ENCODE peak calls at places on chromosomes 11 and 22, in five cellular contexts. One of them, this sample, is unnamed.

GRCh38 chr11:19244084-19244483 is 3.3 kb upstream of the E2F8 start:
- DNase-seq in brain microvascular endothelial cell: no peak
- DNase-seq in AG08395: peak; percentile 10
- DNase-seq in Calu3: peak; percentile 63
- DNase-seq in IMR-90: no peak
- DNase-seq in this sample: peak; percentile 33

GRCh38 chr22:23133922-23134321 is 7.9 kb downstream of the RSPH14 start:
- DNase-seq in brain microvascular endothelial cell: no peak
- DNase-seq in AG08395: no peak
- DNase-seq in Calu3: no peak
- DNase-seq in IMR-90: no peak
- DNase-seq in this sample: no peak

GRCh38 chr11:76885390-76886097 is 24.8 kb downstream of the ACER3 start:
- DNase-seq in brain microvascular endothelial cell: peak; percentile 76
- DNase-seq in AG08395: peak; percentile 5
- DNase-seq in Calu3: peak; percentile 62
- DNase-seq in IMR-90: peak; percentile 49
- DNase-seq in this sample: no peak

GRCh38 chr11:2708151-2708581 is 8.4 kb upstream of the KCNQ1OT1 start:
- DNase-seq in brain microvascular endothelial cell: no peak
- DNase-seq in AG08395: peak; percentile 45
- DNase-seq in Calu3: no peak
- DNase-seq in IMR-90: no peak
- DNase-seq in this sample: peak; percentile 33

GRCh38 chr11:63767415-63768231 is 952 bp downstream of the ZFTA start:
- DNase-seq in brain microvascular endothelial cell: peak; percentile 53
- DNase-seq in AG08395: peak; percentile 81
- DNase-seq in Calu3: peak; percentile 48
- DNase-seq in IMR-90: peak; percentile 74
- DNase-seq in this sample: peak; percentile 88

GRCh38 chr22:35629406-35630234 is 12.5 kb upstream of the MB start:
- DNase-seq in brain microvascular endothelial cell: peak; percentile 97
- DNase-seq in AG08395: peak; percentile 97
- DNase-seq in Calu3: peak; percentile 92
- DNase-seq in IMR-90: peak; percentile 98
- DNase-seq in this sample: peak; percentile 96

GRCh38 chr11:624705-625635 is at the start of gene CDHR5:
- DNase-seq in brain microvascular endothelial cell: no peak
- DNase-seq in AG08395: no peak
- DNase-seq in Calu3: no peak
- DNase-seq in IMR-90: no peak
- DNase-seq in this sample: no peak

GRCh38 chr22:37173709-37174108 is 14.3 kb downstream of the C1QTNF6 start:
- DNase-seq in brain microvascular endothelial cell: no peak
- DNase-seq in AG08395: peak; percentile 72
- DNase-seq in Calu3: no peak
- DNase-seq in IMR-90: no peak
- DNase-seq in this sample: peak; percentile 82

GRCh38 chr11:17986007-17986710 is 26.7 kb downstream of the SERGEF start:
- DNase-seq in brain microvascular endothelial cell: peak; percentile 53
- DNase-seq in AG08395: peak; percentile 86
- DNase-seq in Calu3: no peak
- DNase-seq in IMR-90: peak; percentile 90
- DNase-seq in this sample: peak; percentile 70

GRCh38 chr11:20351870-20352269 is 11.6 kb upstream of the HTATIP2 start:
- DNase-seq in brain microvascular endothelial cell: no peak
- DNase-seq in AG08395: no peak
- DNase-seq in Calu3: no peak
- DNase-seq in IMR-90: no peak
- DNase-seq in this sample: no peak

GRCh38 chr11:57792870-57793269 is 31.3 kb downstream of the CTNND1 start:
- DNase-seq in brain microvascular endothelial cell: no peak
- DNase-seq in AG08395: no peak
- DNase-seq in Calu3: no peak
- DNase-seq in IMR-90: no peak
- DNase-seq in this sample: no peak

GRCh38 chr22:19853879-19854777 is 546 bp downstream of the GNB1L start:
- DNase-seq in brain microvascular endothelial cell: no peak
- DNase-seq in AG08395: no peak
- DNase-seq in Calu3: no peak
- DNase-seq in IMR-90: no peak
- DNase-seq in this sample: peak; percentile 45

This sample was measured in GM03348.